ENCODE peak calls at places on chromosome 18, in four cellular contexts. D, O, U and B are unnamed samples.

GRCh38 chr18:49645196-49645595 is 83.3 kb downstream of the LIPG start:
- DNase-seq in D (no peak), O (no peak), U (no peak), B (no peak)

GRCh38 chr18:40789286-40789685 is 1165.7 kb upstream of the PIK3C3 start:
- DNase-seq in D (no peak), O (no peak), U (no peak), B (no peak)

GRCh38 chr18:48441405-48441881 is 32.3 kb upstream of the ZBTB7C start:
- DNase-seq in D (no peak), O (no peak), U (no peak), B (peak; percentile 48)

GRCh38 chr18:41982942-41983660 is 28.1 kb downstream of the PIK3C3 start:
- DNase-seq in D (no peak), O (no peak), U (no peak), B (no peak)

GRCh38 chr18:64720781-64721464 is 572.0 kb upstream of the LINC00305 start:
- DNase-seq in D (no peak), O (no peak), U (no peak), B (no peak)

GRCh38 chr18:11984091-11984490 is 2.8 kb downstream of the IMPA2 start:
- DNase-seq in D (no peak), O (no peak), U (no peak), B (no peak)

GRCh38 chr18:457533-457932 is 43.0 kb downstream of the COLEC12 start:
- DNase-seq in D (no peak), O (no peak), U (no peak), B (no peak)

GRCh38 chr18:9804517-9805104 is 81.2 kb upstream of the TXNDC2 start:
- DNase-seq in D (no peak), O (no peak), U (no peak), B (no peak)

GRCh38 chr18:4758980-4759379 is 303.9 kb upstream of the DLGAP1 start:
- DNase-seq in D (no peak), O (no peak), U (no peak), B (peak; percentile 31)

GRCh38 chr18:72898870-72899840 is 31.4 kb upstream of the NETO1 start:
- DNase-seq in D (no peak), O (no peak), U (no peak), B (no peak)